ENCODE peak calls at places on chromosome 19, in six cellular contexts. Y, D, J, A, C and W are unnamed samples.

GRCh38 chr19:1745589-1746031 is 7.7 kb upstream of the ONECUT3 start:
- DNase-seq in Y (no peak), D (no peak), J (no peak), A (no peak), C (no peak), W (no peak)

GRCh38 chr19:43723588-43723987 is 7.7 kb downstream of the IRGC start:
- DNase-seq in Y (no peak), D (no peak), J (no peak), A (no peak), C (no peak), W (no peak)

GRCh38 chr19:1580957-1581356 is 11.7 kb downstream of the MBD3 start:
- DNase-seq in Y (no peak), D (no peak), J (no peak), A (no peak), C (no peak), W (no peak)

GRCh38 chr19:19582471-19582870 is 36.0 kb downstream of the PBX4 start:
- DNase-seq in Y (no peak), D (no peak), J (no peak), A (no peak), C (no peak), W (no peak)

GRCh38 chr19:2381151-2381822 is 21.2 kb downstream of the TMPRSS9 start:
- DNase-seq in Y (no peak), D (no peak), J (no peak), A (no peak), C (peak), W (no peak)

GRCh38 chr19:35468637-35469036 is 20.6 kb downstream of the FFAR2 start:
- DNase-seq in Y (peak), D (peak), J (peak), A (peak), C (peak), W (peak)

GRCh38 chr19:18289471-18290066 is 8.1 kb upstream of the JUND start:
- DNase-seq in Y (no peak), D (no peak), J (peak), A (no peak), C (no peak), W (no peak)

GRCh38 chr19:35044317-35045117 is 3.0 kb downstream of the HPN start:
- DNase-seq in Y (peak), D (peak), J (peak), A (peak), C (peak), W (no peak)

GRCh38 chr19:55256562-55257460 is 2.0 kb downstream of the PPP6R1 start:
- DNase-seq in Y (no peak), D (peak), J (no peak), A (no peak), C (no peak), W (no peak)